ENCODE peak calls at places on chromosomes 5 and 9, in eight cellular contexts. B is activated naive CD4-positive, alpha-beta T cell; N is stimulated activated CD8-positive, alpha-beta memory T cell treated with anti-CD3 and anti-CD28 coated beads, Interleukin-4, amount 100 ng/mL, for 4 hours; D is uterus; C is aorta; A is HTR-8/SVneo; Q is foreskin fibroblast; P is IMR-90. L is an unnamed sample.

GRCh38 chr5:120735076-120735475 is 271.0 kb downstream of the PRR16 start:
- DNase-seq in D (no peak), P (peak), C (no peak), Q (no peak), A (no peak), B (no peak), N (no peak), L (no peak)

GRCh38 chr5:37714756-37715155 is 125.1 kb downstream of the GDNF start:
- DNase-seq in B (no peak), A (no peak), C (no peak), N (no peak), Q (peak), D (no peak), P (no peak), L (no peak)

GRCh38 chr9:136906251-136906650 is 19.9 kb downstream of the TRAF2 start:
- DNase-seq in P (no peak), B (no peak), N (no peak), D (no peak), Q (no peak), A (no peak), C (no peak), L (no peak)

GRCh38 chr9:7363777-7364477 is 435.7 kb downstream of the DMAC1 start:
- DNase-seq in B (no peak), P (no peak), Q (no peak), C (no peak), N (no peak), A (no peak), D (no peak), L (no peak)

GRCh38 chr5:67896312-67896985 is 319.1 kb upstream of the PIK3R1 start:
- DNase-seq in Q (no peak), B (no peak), A (no peak), C (no peak), P (no peak), N (no peak), D (no peak), L (no peak)

GRCh38 chr5:43428034-43428712 is 16.0 kb upstream of the CCL28 start:
- DNase-seq in A (no peak), P (peak), C (no peak), D (no peak), Q (peak), B (no peak), N (no peak), L (peak)

GRCh38 chr5:31617867-31618266 is 21.1 kb upstream of the PDZD2 start:
- DNase-seq in A (no peak), P (no peak), N (no peak), B (no peak), C (no peak), Q (no peak), D (no peak), L (no peak)

GRCh38 chr5:57779383-57780223 is 297.0 kb upstream of the ACTBL2 start:
- DNase-seq in Q (peak), B (no peak), N (no peak), A (peak), P (peak), C (no peak), D (peak), L (peak)

GRCh38 chr5:178238711-178239592 is 6.3 kb upstream of the PHYKPL start:
- DNase-seq in D (no peak), B (no peak), A (no peak), N (no peak), Q (no peak), C (peak), P (no peak), L (no peak)

GRCh38 chr9:86667307-86667706 is 280.0 kb downstream of the GAS1 start:
- DNase-seq in Q (peak), A (no peak), N (no peak), P (peak), D (no peak), C (no peak), B (no peak), L (peak)

GRCh38 chr9:108258640-108259039 is 597.1 kb downstream of the ACTL7B start:
- DNase-seq in C (no peak), Q (no peak), B (no peak), D (no peak), P (no peak), N (no peak), A (no peak), L (no peak)

GRCh38 chr9:93899609-93900435 is 55.3 kb downstream of the BARX1 start:
- DNase-seq in D (peak), P (no peak), A (no peak), C (no peak), N (no peak), B (no peak), Q (no peak), L (no peak)

GRCh38 chr9:90773593-90773992 is 28.0 kb upstream of the SYK start:
- DNase-seq in Q (no peak), N (no peak), P (no peak), D (no peak), B (no peak), C (no peak), A (no peak), L (no peak)

GRCh38 chr9:128123451-128124080 is 4.0 kb downstream of the PTGES2 start:
- DNase-seq in C (peak), Q (no peak), N (no peak), A (no peak), D (no peak), P (no peak), B (no peak), L (no peak)

GRCh38 chr5:178526796-178527457 is 63.3 kb downstream of the COL23A1 start:
- DNase-seq in D (no peak), B (no peak), C (no peak), P (no peak), A (no peak), N (no peak), Q (no peak), L (no peak)

L was measured in HS-5.